ENCODE peak calls at places on chromosome 22, in four cellular contexts. One of them, this sample, is unnamed.

GRCh38 chr22:29998627-29999026 is 81.6 kb upstream of the HORMAD2 start:
- DNase-seq in B cell: no peak
- DNase-seq in uterus: no peak
- DNase-seq in cardiac muscle cell: no peak
- DNase-seq in this sample: no peak

GRCh38 chr22:25383278-25383820 is 163.9 kb downstream of the CRYBB2 start:
- DNase-seq in B cell: no peak
- DNase-seq in uterus: no peak
- DNase-seq in cardiac muscle cell: no peak
- DNase-seq in this sample: no peak

GRCh38 chr22:47591016-47591415 is 828.6 kb downstream of the TBC1D22A start:
- DNase-seq in B cell: no peak
- DNase-seq in uterus: no peak
- DNase-seq in cardiac muscle cell: no peak
- DNase-seq in this sample: no peak

GRCh38 chr22:43835736-43836135 is 23.6 kb upstream of the EFCAB6 start:
- DNase-seq in B cell: no peak
- DNase-seq in uterus: no peak
- DNase-seq in cardiac muscle cell: no peak
- DNase-seq in this sample: no peak

GRCh38 chr22:32804823-32805585 is 3.5 kb downstream of the TIMP3 start:
- DNase-seq in B cell: no peak
- DNase-seq in uterus: peak; percentile 33
- DNase-seq in cardiac muscle cell: no peak
- DNase-seq in this sample: no peak

GRCh38 chr22:36334838-36335603 is 52.7 kb downstream of the MYH9 start:
- DNase-seq in B cell: no peak
- DNase-seq in uterus: no peak
- DNase-seq in cardiac muscle cell: peak; percentile 67
- DNase-seq in this sample: no peak

GRCh38 chr22:42863349-42863911 is 6.4 kb upstream of the ARFGAP3 start:
- DNase-seq in B cell: peak; percentile 41
- DNase-seq in uterus: no peak
- DNase-seq in cardiac muscle cell: peak; percentile 74
- DNase-seq in this sample: peak; percentile 49

GRCh38 chr22:30720263-30720837 is 25.7 kb downstream of the OSBP2 start:
- DNase-seq in B cell: no peak
- DNase-seq in uterus: no peak
- DNase-seq in cardiac muscle cell: no peak
- DNase-seq in this sample: no peak

GRCh38 chr22:35563211-35563610 is 22.6 kb downstream of the RASD2 start:
- DNase-seq in B cell: no peak
- DNase-seq in uterus: no peak
- DNase-seq in cardiac muscle cell: no peak
- DNase-seq in this sample: no peak

GRCh38 chr22:28231423-28231822 is 312.4 kb upstream of the PITPNB start:
- DNase-seq in B cell: no peak
- DNase-seq in uterus: no peak
- DNase-seq in cardiac muscle cell: peak; percentile 56
- DNase-seq in this sample: no peak

GRCh38 chr22:47374901-47375575 is 612.6 kb downstream of the TBC1D22A start:
- DNase-seq in B cell: no peak
- DNase-seq in uterus: no peak
- DNase-seq in cardiac muscle cell: no peak
- DNase-seq in this sample: no peak

GRCh38 chr22:42967933-42968332 is 47.0 kb downstream of the PACSIN2 start:
- DNase-seq in B cell: peak; percentile 71
- DNase-seq in uterus: peak; percentile 44
- DNase-seq in cardiac muscle cell: no peak
- DNase-seq in this sample: no peak

GRCh38 chr22:47232197-47232596 is 469.7 kb downstream of the TBC1D22A start:
- DNase-seq in B cell: no peak
- DNase-seq in uterus: no peak
- DNase-seq in cardiac muscle cell: no peak
- DNase-seq in this sample: no peak

GRCh38 chr22:37686002-37686982 is at the start of gene NOL12:
- DNase-seq in B cell: peak; percentile 88
- DNase-seq in uterus: peak; percentile 81
- DNase-seq in cardiac muscle cell: peak; percentile 93
- DNase-seq in this sample: no peak

GRCh38 chr22:26981520-26981919 is 324.1 kb downstream of the MIAT start:
- DNase-seq in B cell: no peak
- DNase-seq in uterus: peak; percentile 80
- DNase-seq in cardiac muscle cell: no peak
- DNase-seq in this sample: no peak

GRCh38 chr22:39290248-39290720 is 29.1 kb downstream of the RPL3 start:
- DNase-seq in B cell: no peak
- DNase-seq in uterus: no peak
- DNase-seq in cardiac muscle cell: no peak
- DNase-seq in this sample: no peak

GRCh38 chr22:39292561-39293074 is 26.8 kb downstream of the RPL3 start:
- DNase-seq in B cell: no peak
- DNase-seq in uterus: peak; percentile 95
- DNase-seq in cardiac muscle cell: peak; percentile 99
- DNase-seq in this sample: peak; percentile 56

GRCh38 chr22:39292002-39292401 is 27.4 kb downstream of the RPL3 start:
- DNase-seq in B cell: no peak
- DNase-seq in uterus: no peak
- DNase-seq in cardiac muscle cell: no peak
- DNase-seq in this sample: no peak

GRCh38 chr22:39290724-39291161 is 28.7 kb downstream of the RPL3 start:
- DNase-seq in B cell: no peak
- DNase-seq in uterus: peak; percentile 78
- DNase-seq in cardiac muscle cell: peak; percentile 65
- DNase-seq in this sample: no peak

DNA sequence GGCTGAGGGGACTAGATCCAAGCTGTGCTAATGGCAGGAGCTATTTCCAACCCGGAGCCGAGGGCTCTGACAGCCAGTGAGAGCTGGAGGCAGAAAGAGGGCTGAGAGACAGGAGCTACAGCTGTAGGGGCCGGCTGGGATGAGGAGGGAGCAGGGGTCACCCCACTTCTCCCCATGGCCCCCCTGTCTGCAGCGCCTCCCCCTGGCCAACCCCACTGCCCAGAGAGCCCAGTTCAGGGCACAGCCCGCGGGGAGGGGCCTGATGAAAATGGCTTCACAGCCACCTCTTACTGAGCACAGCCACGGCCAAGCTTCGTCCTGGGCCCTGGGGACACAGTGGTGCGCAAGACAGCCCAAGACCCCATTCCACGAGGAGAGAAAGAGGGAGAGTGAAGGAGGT is 27.9 kb downstream of the RPL3 start:
- DNase-seq in B cell: no peak
- DNase-seq in uterus: no peak
- DNase-seq in cardiac muscle cell: no peak
- DNase-seq in this sample: no peak
- TF ChIP-seq CTCF in B cell: no peak
- TF ChIP-seq CTCF in uterus: no peak
- TF ChIP-seq CTCF in cardiac muscle cell: peak; percentile 15
- TF ChIP-seq CTCF in this sample: no peak

DNA sequence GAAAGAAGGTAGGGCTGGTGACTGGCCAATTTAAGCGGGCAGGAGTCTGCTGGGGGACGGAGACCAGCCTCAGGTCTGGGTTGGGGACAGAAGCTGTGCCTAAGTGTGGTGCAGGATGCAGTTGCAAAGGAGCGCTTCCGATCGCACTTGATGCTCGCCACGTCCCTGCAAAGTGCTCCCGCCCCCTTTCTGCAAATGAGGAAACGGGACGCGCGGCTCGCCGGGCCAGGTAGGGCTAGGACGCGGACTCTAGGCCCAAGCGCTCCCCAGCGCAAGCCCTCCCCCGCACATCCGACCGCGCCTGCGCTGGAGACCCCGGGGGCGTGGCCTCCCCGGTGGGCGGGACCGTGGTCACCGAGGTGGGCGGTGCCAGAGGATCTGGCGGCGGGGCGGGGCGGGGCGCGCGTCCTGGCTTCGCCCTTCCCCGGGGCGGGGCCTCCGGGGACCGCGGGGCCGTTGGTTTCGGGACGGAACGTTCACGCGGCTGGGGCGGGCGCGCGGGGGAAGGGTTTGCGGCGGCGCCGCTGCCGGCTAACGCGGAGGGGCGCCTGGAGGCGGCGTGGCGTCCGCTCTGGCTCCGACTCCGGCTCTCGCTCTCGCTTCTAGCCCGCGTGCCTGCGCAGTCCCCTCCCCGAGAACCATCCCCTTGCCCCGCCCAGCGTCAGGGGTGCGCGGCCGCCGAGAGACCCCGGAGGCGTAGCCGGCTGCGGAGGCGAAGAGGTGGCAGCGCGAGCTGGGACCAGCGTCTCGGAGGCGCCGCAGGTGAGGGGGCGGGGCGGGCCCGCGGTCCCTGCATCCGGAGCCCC is at the start of gene FAM118A:
- DNase-seq in B cell: peak; percentile 100
- DNase-seq in uterus: peak; percentile 90
- DNase-seq in cardiac muscle cell: peak; percentile 96
- DNase-seq in this sample: peak; percentile 73
- TF ChIP-seq CTCF in B cell: no peak
- TF ChIP-seq CTCF in uterus: peak; percentile 27
- TF ChIP-seq CTCF in cardiac muscle cell: no peak
- TF ChIP-seq CTCF in this sample: no peak

DNA sequence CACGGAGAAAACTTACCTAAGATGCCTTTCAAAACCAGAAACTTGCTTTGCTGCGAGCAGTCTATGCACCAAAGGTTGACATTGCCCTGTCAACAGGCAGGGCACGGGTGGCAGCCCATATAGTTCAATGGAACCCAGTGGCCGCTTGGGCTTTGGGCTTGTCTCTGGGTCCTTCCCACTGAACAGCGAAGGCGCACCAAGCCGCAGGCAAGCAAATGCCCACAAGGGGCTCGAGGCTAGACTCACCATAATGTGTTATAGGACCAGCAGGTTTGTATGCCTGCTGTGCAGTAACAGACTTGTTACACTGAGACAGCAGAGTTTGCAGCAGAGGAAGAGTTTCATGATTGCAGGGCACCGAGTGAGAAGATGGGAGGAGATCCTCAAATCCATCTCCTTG is 20.3 kb downstream of the CLDN5 start:
- DNase-seq in B cell: no peak
- DNase-seq in uterus: no peak
- DNase-seq in cardiac muscle cell: no peak
- DNase-seq in this sample: no peak
- TF ChIP-seq CTCF in B cell: no peak
- TF ChIP-seq CTCF in uterus: no peak
- TF ChIP-seq CTCF in cardiac muscle cell: no peak
- TF ChIP-seq CTCF in this sample: no peak

GRCh38 chr22:22910272-22911240 is 22.9 kb downstream of the IGLL5 start:
- DNase-seq in B cell: no peak
- DNase-seq in uterus: no peak
- DNase-seq in cardiac muscle cell: no peak
- DNase-seq in this sample: no peak
- TF ChIP-seq CTCF in B cell: no peak
- TF ChIP-seq CTCF in uterus: no peak
- TF ChIP-seq CTCF in cardiac muscle cell: no peak
- TF ChIP-seq CTCF in this sample: no peak

DNA sequence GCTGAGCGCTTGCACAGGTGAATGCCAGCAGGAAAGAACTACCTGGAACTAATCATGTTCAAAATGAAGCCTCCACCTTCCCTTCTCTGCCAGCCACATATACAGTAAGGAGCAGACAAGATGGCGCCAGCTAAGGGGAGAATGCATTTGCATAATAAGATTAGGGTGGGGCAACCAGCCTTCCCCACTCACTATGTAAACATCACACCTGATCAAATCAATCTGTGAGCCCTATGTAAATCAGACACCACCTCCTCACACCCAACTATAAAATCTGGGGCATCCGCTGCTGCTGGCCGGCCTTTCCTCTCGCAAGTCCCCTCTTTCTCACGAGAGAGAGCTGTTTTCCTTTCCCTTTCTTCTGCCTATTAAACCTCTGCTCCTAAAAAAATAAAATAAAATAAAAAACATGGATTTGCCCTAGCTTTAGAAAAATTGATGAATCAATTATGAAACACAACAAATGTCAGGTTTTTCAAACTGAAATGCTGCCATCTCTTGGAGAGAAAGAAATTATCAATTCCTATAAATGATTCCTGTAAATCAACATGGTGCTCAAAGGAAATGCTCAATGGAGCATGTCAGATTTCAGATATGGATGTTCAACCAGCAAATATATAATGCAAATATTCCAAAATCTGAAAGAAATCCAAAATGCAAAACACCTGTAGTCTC is 108.9 kb downstream of the SGSM3 start:
- DNase-seq in B cell: no peak
- DNase-seq in uterus: no peak
- DNase-seq in cardiac muscle cell: no peak
- DNase-seq in this sample: no peak
- TF ChIP-seq CTCF in B cell: no peak
- TF ChIP-seq CTCF in uterus: no peak
- TF ChIP-seq CTCF in cardiac muscle cell: no peak
- TF ChIP-seq CTCF in this sample: no peak

This sample was measured in AG09319.